ENCODE peak calls at places on chromosomes 3 and 15, in four cellular contexts. W, A, R and P are unnamed samples.

GRCh38 chr15:51809457-51809856 is 20.0 kb upstream of the TMOD3 start:
- DNase-seq in W (no peak), A (no peak), R (no peak), P (no peak)

GRCh38 chr3:173584834-173585831 is 187.6 kb downstream of the NLGN1 start:
- DNase-seq in W (no peak), A (peak), R (no peak), P (peak)

GRCh38 chr3:43956945-43957344 is 266.2 kb downstream of the ABHD5 start:
- DNase-seq in W (no peak), A (no peak), R (no peak), P (no peak)

GRCh38 chr3:100982710-100983109 is 10.5 kb downstream of the ABI3BP start:
- DNase-seq in W (no peak), A (peak), R (no peak), P (peak)

GRCh38 chr15:76127880-76128279 is 68.1 kb downstream of the TMEM266 start:
- DNase-seq in W (no peak), A (no peak), R (no peak), P (no peak)

GRCh38 chr3:130935761-130936160 is 41.9 kb downstream of the ATP2C1 start:
- DNase-seq in W (no peak), A (peak), R (no peak), P (no peak)

GRCh38 chr3:144942501-144943197 is 971.0 kb downstream of the DIPK2A start:
- DNase-seq in W (no peak), A (no peak), R (no peak), P (no peak)

GRCh38 chr3:111715911-111716523 is 120.9 kb upstream of the ZBED2 start:
- DNase-seq in W (peak), A (peak), R (no peak), P (peak)

GRCh38 chr3:119310052-119310451 is 15.9 kb downstream of the ARHGAP31 start:
- DNase-seq in W (no peak), A (peak), R (no peak), P (no peak)

GRCh38 chr3:104629038-104629437 is 737.7 kb upstream of the ALCAM start:
- DNase-seq in W (no peak), A (peak), R (no peak), P (peak)

GRCh38 chr15:48520376-48521155 is 124.9 kb downstream of the FBN1 start:
- DNase-seq in W (no peak), A (no peak), R (no peak), P (peak)

GRCh38 chr15:98983333-98983732 is 24.3 kb downstream of the PGPEP1L start:
- DNase-seq in W (no peak), A (peak), R (no peak), P (no peak)

GRCh38 chr3:24495334-24495994 is 814 bp upstream of the THRB start:
- DNase-seq in W (no peak), A (no peak), R (no peak), P (no peak)

GRCh38 chr15:94972314-94972713 is 741.0 kb downstream of the MCTP2 start:
- DNase-seq in W (no peak), A (peak), R (no peak), P (peak)

GRCh38 chr3:14452676-14453367 is 50.4 kb downstream of the SLC6A6 start:
- DNase-seq in W (no peak), A (peak), R (no peak), P (peak)

GRCh38 chr3:65170357-65171090 is 482.7 kb upstream of the ADAMTS9 start:
- DNase-seq in W (no peak), A (peak), R (no peak), P (peak)

GRCh38 chr15:60364306-60364924 is 33.4 kb downstream of the ANXA2 start:
- DNase-seq in W (no peak), A (no peak), R (no peak), P (no peak)

GRCh38 chr3:50008931-50009330 is 69.0 kb downstream of the RBM6 start:
- DNase-seq in W (no peak), A (peak), R (no peak), P (no peak)

GRCh38 chr3:101453966-101454365 is 59.0 kb downstream of the SENP7 start:
- DNase-seq in W (no peak), A (no peak), R (no peak), P (no peak)

GRCh38 chr3:120554727-120555660 is 41.1 kb upstream of the NDUFB4 start:
- DNase-seq in W (no peak), A (peak), R (no peak), P (no peak)

GRCh38 chr3:141797167-141797773 is 34.1 kb downstream of the GRK7 start:
- DNase-seq in W (peak), A (no peak), R (peak), P (peak)

GRCh38 chr15:63135804-63136203 is 14.1 kb downstream of the LACTB start:
- DNase-seq in W (no peak), A (peak), R (no peak), P (peak)

GRCh38 chr15:84821501-84822021 is 4.4 kb downstream of the ALPK3 start:
- DNase-seq in W (no peak), A (no peak), R (no peak), P (peak)

GRCh38 chr3:197308591-197308990 is 10.2 kb upstream of the DLG1 start:
- DNase-seq in W (no peak), A (peak), R (no peak), P (no peak)

GRCh38 chr15:94381384-94381783 is 150.0 kb downstream of the MCTP2 start:
- DNase-seq in W (no peak), A (no peak), R (no peak), P (no peak)

GRCh38 chr3:42803800-42804112 is 534 bp downstream of the HIGD1A start:
- DNase-seq in W (peak), A (peak), R (peak), P (no peak)

GRCh38 chr3:127286571-127287140 is 1.2 kb downstream of the PRR20G start:
- DNase-seq in W (no peak), A (peak), R (no peak), P (peak)

GRCh38 chr3:183295211-183295610 is 42.2 kb downstream of the B3GNT5 start:
- DNase-seq in W (no peak), A (peak), R (no peak), P (no peak)

GRCh38 chr3:32453346-32453745 is 49.3 kb downstream of the CMTM6 start:
- DNase-seq in W (no peak), A (peak), R (no peak), P (no peak)

GRCh38 chr15:101611580-101612299 is 40.4 kb downstream of the TM2D3 start:
- DNase-seq in W (no peak), A (no peak), R (no peak), P (no peak)

GRCh38 chr3:105747056-105747455 is 121.8 kb downstream of the CBLB start:
- DNase-seq in W (no peak), A (peak), R (no peak), P (peak)

GRCh38 chr15:89052474-89052873 is 35.8 kb upstream of the ABHD2 start:
- DNase-seq in W (no peak), A (peak), R (no peak), P (no peak)